ENCODE peak calls at places on chromosomes 3 and 15, in five cellular contexts. One of them, this sample, is unnamed.

GRCh38 chr3:38343797-38344594 is 2.6 kb upstream of the XYLB start:
- DNase-seq in H1: no peak
- DNase-seq in H9: no peak
- DNase-seq in neuronal stem cell: no peak
- DNase-seq in IMR-90: no peak
- DNase-seq in this sample: no peak

GRCh38 chr3:30131171-30131570 is 475.2 kb upstream of the TGFBR2 start:
- DNase-seq in neuronal stem cell: no peak
- DNase-seq in H9: no peak
- DNase-seq in IMR-90: no peak
- DNase-seq in H1: no peak
- DNase-seq in this sample: no peak

GRCh38 chr15:93479679-93480078 is 390.7 kb upstream of the RGMA start:
- DNase-seq in H9: no peak
- DNase-seq in neuronal stem cell: no peak
- DNase-seq in H1: no peak
- DNase-seq in IMR-90: no peak
- DNase-seq in this sample: no peak

GRCh38 chr3:31102196-31102879 is 207.9 kb upstream of the GADL1 start:
- DNase-seq in IMR-90: no peak
- DNase-seq in neuronal stem cell: no peak
- DNase-seq in H1: no peak
- DNase-seq in H9: no peak
- DNase-seq in this sample: no peak

GRCh38 chr3:73572371-73572770 is 52.4 kb downstream of the PDZRN3 start:
- DNase-seq in H1: no peak
- DNase-seq in H9: no peak
- DNase-seq in IMR-90: no peak
- DNase-seq in neuronal stem cell: no peak
- DNase-seq in this sample: no peak

GRCh38 chr3:36497234-36497633 is 116.9 kb downstream of the STAC start:
- DNase-seq in IMR-90: no peak
- DNase-seq in H1: no peak
- DNase-seq in H9: no peak
- DNase-seq in neuronal stem cell: no peak
- DNase-seq in this sample: no peak

GRCh38 chr3:185983495-185984141 is 45.8 kb upstream of the TRA2B start:
- DNase-seq in neuronal stem cell: peak; percentile 82
- DNase-seq in H1: peak; percentile 90
- DNase-seq in H9: peak; percentile 83
- DNase-seq in IMR-90: peak; percentile 62
- DNase-seq in this sample: peak; percentile 61

GRCh38 chr15:25741253-25741575 is 121.9 kb downstream of the ATP10A start:
- DNase-seq in neuronal stem cell: no peak
- DNase-seq in H1: no peak
- DNase-seq in H9: no peak
- DNase-seq in IMR-90: no peak
- DNase-seq in this sample: no peak

GRCh38 chr3:42914771-42915515 is 9.0 kb downstream of the ZNF662 start:
- DNase-seq in IMR-90: no peak
- DNase-seq in H1: no peak
- DNase-seq in H9: no peak
- DNase-seq in neuronal stem cell: no peak
- DNase-seq in this sample: no peak

GRCh38 chr3:150303776-150304175 is 104.3 kb upstream of the TSC22D2 start:
- DNase-seq in H1: no peak
- DNase-seq in H9: no peak
- DNase-seq in IMR-90: no peak
- DNase-seq in neuronal stem cell: no peak
- DNase-seq in this sample: no peak

DNA sequence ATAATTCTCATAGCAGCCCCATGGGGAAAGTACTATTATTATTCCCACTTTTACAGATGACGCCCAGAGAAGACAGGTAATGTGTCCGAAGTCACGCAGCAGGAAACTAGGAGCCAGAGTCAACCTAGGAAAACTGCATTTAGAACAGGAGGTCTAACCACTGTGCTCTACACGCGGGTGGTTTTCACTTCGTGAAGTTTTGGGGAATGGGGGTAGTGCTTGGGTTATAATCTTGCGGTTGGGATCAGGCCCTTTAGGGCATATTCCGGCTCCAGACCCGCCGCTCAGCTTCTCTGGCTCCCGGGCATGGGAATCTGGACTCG is 5.2 kb downstream of the TPM1 start:
- DNase-seq in neuronal stem cell: no peak
- DNase-seq in H1: no peak
- DNase-seq in H9: no peak
- DNase-seq in IMR-90: no peak
- DNase-seq in this sample: no peak
- H2BK120ac ChIP-seq in neuronal stem cell: no peak overlapping the region
- H2BK120ac ChIP-seq in H1: no peak overlapping the region
- H2BK120ac ChIP-seq in H9: no peak overlapping the region
- H2BK120ac ChIP-seq in IMR-90: peak overlapping the region; percentile 58
- H2BK120ac ChIP-seq in this sample: no peak overlapping the region

GRCh38 chr15:88832791-88833190 is 29.6 kb downstream of the ACAN start:
- DNase-seq in H9: no peak
- DNase-seq in IMR-90: no peak
- DNase-seq in neuronal stem cell: no peak
- DNase-seq in H1: no peak
- DNase-seq in this sample: no peak
- H4K8ac ChIP-seq in H9: no peak overlapping the region
- H4K8ac ChIP-seq in IMR-90: peak overlapping the region; percentile 12
- H4K8ac ChIP-seq in neuronal stem cell: no peak overlapping the region
- H4K8ac ChIP-seq in H1: no peak overlapping the region
- H4K8ac ChIP-seq in this sample: no peak overlapping the region

DNA sequence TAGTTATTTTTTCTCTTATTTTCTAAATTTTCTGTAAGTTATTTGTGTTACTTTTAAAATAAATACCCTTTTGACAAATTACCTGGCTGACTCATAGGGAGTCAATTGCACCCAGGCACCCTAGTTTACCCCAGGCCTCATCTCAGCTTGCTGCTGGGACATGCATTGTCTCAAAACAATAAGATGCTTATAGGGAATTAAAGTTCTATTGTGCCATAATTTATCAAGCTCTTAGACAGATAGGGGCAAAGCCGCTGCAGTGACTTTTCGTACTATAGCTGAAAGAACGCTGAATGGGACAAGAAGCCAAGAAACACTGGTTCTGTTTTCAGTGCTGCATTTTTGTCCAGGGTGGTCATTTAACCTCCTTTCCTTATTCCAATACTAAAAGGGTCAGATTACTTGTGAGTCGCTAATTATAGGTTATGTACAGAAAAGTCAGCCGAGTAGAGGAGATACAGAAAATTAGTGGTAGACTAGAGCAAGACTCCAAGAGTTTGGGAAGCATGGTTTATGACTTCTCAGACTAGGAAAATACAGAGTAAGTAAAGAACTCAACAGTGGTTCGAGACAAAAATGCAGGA is 50.3 kb downstream of the EXD1 start:
- DNase-seq in IMR-90: peak; percentile 64
- DNase-seq in H1: no peak
- DNase-seq in H9: no peak
- DNase-seq in neuronal stem cell: no peak
- DNase-seq in this sample: no peak
- H2BK120ac ChIP-seq in IMR-90: no peak overlapping the region
- H2BK120ac ChIP-seq in H1: no peak overlapping the region
- H2BK120ac ChIP-seq in H9: no peak overlapping the region
- H2BK120ac ChIP-seq in neuronal stem cell: no peak overlapping the region
- H2BK120ac ChIP-seq in this sample: no peak overlapping the region

DNA sequence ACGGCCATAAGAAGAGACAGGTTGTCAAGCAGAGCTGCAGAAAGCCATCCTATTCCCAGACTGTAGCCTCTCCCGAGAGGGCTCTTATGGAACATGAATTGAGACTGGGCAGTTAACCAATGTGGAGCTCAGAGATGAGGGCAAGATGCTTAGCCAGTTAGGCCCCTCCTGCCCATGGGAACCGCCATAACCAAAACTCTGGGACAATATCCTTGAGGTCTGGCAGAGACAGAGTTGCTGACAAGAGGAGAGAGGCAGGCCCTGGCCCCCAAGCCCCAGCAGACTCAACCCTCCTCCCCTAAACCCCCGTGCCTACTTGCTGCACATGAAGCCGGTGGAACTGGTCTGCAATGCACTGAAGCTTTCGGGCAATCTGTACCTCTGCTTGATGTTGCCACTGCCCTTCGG is 4.8 kb downstream of the BMF start:
- DNase-seq in H9: no peak
- DNase-seq in H1: no peak
- DNase-seq in IMR-90: no peak
- DNase-seq in neuronal stem cell: no peak
- DNase-seq in this sample: no peak
- H4K8ac ChIP-seq in H9: no peak overlapping the region
- H4K8ac ChIP-seq in H1: no peak overlapping the region
- H4K8ac ChIP-seq in IMR-90: no peak overlapping the region
- H4K8ac ChIP-seq in neuronal stem cell: no peak overlapping the region
- H4K8ac ChIP-seq in this sample: peak overlapping the region; percentile 76

GRCh38 chr3:127012091-127012490 is 29.2 kb downstream of the PLXNA1 start:
- DNase-seq in H9: no peak
- DNase-seq in neuronal stem cell: no peak
- DNase-seq in IMR-90: peak; percentile 5
- DNase-seq in H1: no peak
- DNase-seq in this sample: peak; percentile 28
- H2BK120ac ChIP-seq in H9: no peak overlapping the region
- H2BK120ac ChIP-seq in neuronal stem cell: no peak overlapping the region
- H2BK120ac ChIP-seq in IMR-90: peak overlapping the region; percentile 19
- H2BK120ac ChIP-seq in H1: no peak overlapping the region
- H2BK120ac ChIP-seq in this sample: peak overlapping the region; percentile 85

DNA sequence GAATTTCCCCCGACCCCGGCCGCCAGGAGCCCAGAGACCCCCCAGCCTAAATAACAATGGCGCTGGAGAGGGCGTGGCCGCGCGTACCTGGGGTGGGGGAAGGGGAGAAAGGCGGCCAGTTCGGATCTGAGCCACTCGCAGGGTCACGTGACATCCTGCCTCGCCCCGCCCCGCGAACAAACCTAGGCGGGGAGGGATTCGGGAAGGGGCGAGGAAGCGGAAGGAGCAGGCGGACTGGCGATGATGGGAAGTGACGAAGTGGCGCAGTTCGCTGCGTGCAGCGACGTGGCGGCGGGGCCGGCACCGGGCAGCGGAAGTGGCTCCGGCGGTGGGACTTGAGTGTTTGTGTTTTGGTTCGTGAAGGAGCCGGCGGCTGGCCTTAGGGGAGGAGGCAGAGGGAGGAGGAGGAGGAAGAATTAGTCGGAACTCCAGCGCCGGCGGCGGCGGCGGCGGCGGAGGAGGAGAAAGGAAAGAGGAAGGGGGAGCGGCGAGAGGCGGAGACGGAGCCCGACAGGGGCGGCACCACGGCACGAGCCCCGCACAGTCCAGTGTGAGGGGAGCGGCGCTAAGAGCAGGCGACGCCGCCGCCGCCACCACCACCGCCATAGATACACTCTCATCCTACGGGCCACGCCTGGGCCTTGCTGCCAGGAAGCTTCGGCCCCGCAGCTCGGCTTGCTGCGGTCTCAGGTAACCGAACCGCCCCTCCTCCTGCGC is at the start of gene RAB5A:
- DNase-seq in H1: peak; percentile 95
- DNase-seq in IMR-90: peak; percentile 98
- DNase-seq in neuronal stem cell: peak; percentile 92
- DNase-seq in H9: peak; percentile 99
- DNase-seq in this sample: peak; percentile 98
- H4K8ac ChIP-seq in H1: peak within 1 kb of the TSS; percentile 97
- H4K8ac ChIP-seq in IMR-90: peak within 1 kb of the TSS; percentile 91
- H4K8ac ChIP-seq in neuronal stem cell: no peak within 1 kb of the TSS
- H4K8ac ChIP-seq in H9: peak within 1 kb of the TSS; percentile 64
- H4K8ac ChIP-seq in this sample: peak within 1 kb of the TSS; percentile 92

DNA sequence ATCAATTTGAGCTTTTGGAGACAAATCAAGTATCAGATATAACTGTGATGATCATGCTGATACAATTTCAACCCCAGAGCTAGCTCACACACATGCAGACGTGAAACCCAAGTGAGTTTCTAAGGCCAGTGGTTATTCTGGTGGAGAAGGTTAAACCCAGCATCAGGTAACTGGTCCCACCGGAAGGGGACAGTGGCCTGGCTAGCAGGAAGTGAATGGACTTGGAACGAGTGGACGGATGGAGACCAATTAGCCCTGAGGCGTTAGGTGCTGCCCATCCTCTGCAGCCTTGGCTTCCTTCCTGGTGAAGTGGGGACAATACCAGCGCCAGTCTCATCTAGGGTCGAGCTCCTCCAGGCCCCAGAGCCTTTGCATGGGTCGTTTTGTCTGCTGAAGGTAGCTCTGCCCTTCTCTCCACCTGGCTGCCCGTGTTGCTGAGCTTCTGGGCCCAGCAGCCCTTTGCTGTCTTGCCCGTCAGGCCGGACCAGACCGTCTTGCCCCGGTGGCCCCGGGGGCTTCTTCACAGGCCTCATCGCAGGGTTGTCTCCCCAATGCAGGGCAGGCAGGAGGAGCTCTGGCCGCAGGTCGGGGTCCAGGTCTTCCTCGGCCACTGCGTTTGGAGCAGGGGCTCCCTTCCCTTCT is 915 bp upstream of the KCTD6 start:
- DNase-seq in IMR-90: no peak
- DNase-seq in H1: no peak
- DNase-seq in neuronal stem cell: no peak
- DNase-seq in H9: no peak
- DNase-seq in this sample: no peak
- H2BK120ac ChIP-seq in IMR-90: peak overlapping the region; percentile 84
- H2BK120ac ChIP-seq in H1: no peak overlapping the region
- H2BK120ac ChIP-seq in neuronal stem cell: no peak overlapping the region
- H2BK120ac ChIP-seq in H9: no peak overlapping the region
- H2BK120ac ChIP-seq in this sample: no peak overlapping the region

GRCh38 chr15:70385052-70385451 is 287.3 kb upstream of the TLE3 start:
- DNase-seq in IMR-90: no peak
- DNase-seq in H9: no peak
- DNase-seq in neuronal stem cell: no peak
- DNase-seq in H1: no peak
- DNase-seq in this sample: no peak

GRCh38 chr15:70382009-70382749 is 284.5 kb upstream of the TLE3 start:
- DNase-seq in IMR-90: no peak
- DNase-seq in neuronal stem cell: no peak
- DNase-seq in H1: no peak
- DNase-seq in H9: no peak
- DNase-seq in this sample: no peak

GRCh38 chr15:70382762-70383458 is 285.2 kb upstream of the TLE3 start:
- DNase-seq in H1: no peak
- DNase-seq in H9: no peak
- DNase-seq in neuronal stem cell: no peak
- DNase-seq in IMR-90: no peak
- DNase-seq in this sample: no peak

GRCh38 chr15:70385711-70386110 is 288.0 kb upstream of the TLE3 start:
- DNase-seq in H1: no peak
- DNase-seq in neuronal stem cell: no peak
- DNase-seq in IMR-90: no peak
- DNase-seq in H9: no peak
- DNase-seq in this sample: no peak

GRCh38 chr15:70383856-70384255 is 286.1 kb upstream of the TLE3 start:
- DNase-seq in neuronal stem cell: no peak
- DNase-seq in H9: no peak
- DNase-seq in IMR-90: no peak
- DNase-seq in H1: no peak
- DNase-seq in this sample: no peak
- H4K8ac ChIP-seq in neuronal stem cell: no peak overlapping the region
- H4K8ac ChIP-seq in H9: no peak overlapping the region
- H4K8ac ChIP-seq in IMR-90: no peak overlapping the region
- H4K8ac ChIP-seq in H1: no peak overlapping the region
- H4K8ac ChIP-seq in this sample: no peak overlapping the region

This sample was measured in mesenchymal stem cell.